ENCODE peak calls at places on chromosome 18, in four cellular contexts. P is AG10803; O is amniotic epithelial cell; K is activated naive CD4-positive, alpha-beta T cell treated with anti-CD3 and anti-CD28 coated beads, Interleukin-2, amount 10 ng/mL, durations not matched to agents 7 days and 5 days. R is an unnamed sample.

GRCh38 chr18:48814490-48815181 is 136.1 kb downstream of the SMAD7 start:
- DNase-seq in P (no peak), O (no peak), K (no peak), R (no peak)

GRCh38 chr18:65968605-65969004 is 217.8 kb downstream of the CDH7 start:
- DNase-seq in P (no peak), O (no peak), K (no peak), R (no peak)

GRCh38 chr18:28176674-28176932 is 327 bp downstream of the CDH2 start:
- DNase-seq in P (no peak), O (no peak), K (no peak), R (no peak)

GRCh38 chr18:48342125-48342524 is 67.1 kb downstream of the ZBTB7C start:
- DNase-seq in P (no peak), O (no peak), K (no peak), R (no peak)

GRCh38 chr18:45726603-45727002 is 2.6 kb downstream of the SLC14A1 start:
- DNase-seq in P (no peak), O (no peak), K (no peak), R (peak)

GRCh38 chr18:9779630-9780029 is 71.5 kb downstream of the RAB31 start:
- DNase-seq in P (peak), O (peak), K (no peak), R (no peak)

GRCh38 chr18:79317718-79318117 is 78.0 kb upstream of the NFATC1 start:
- DNase-seq in P (peak), O (no peak), K (no peak), R (no peak)

GRCh38 chr18:7720395-7720794 is 153.3 kb downstream of the PTPRM start:
- DNase-seq in P (no peak), O (no peak), K (no peak), R (no peak)

GRCh38 chr18:58761241-58761969 is 90.1 kb downstream of the MALT1 start:
- DNase-seq in P (no peak), O (no peak), K (no peak), R (no peak)

GRCh38 chr18:73244411-73244810 is 376.6 kb upstream of the NETO1 start:
- DNase-seq in P (peak), O (no peak), K (no peak), R (no peak)

GRCh38 chr18:44917184-44917864 is 236.6 kb downstream of the SETBP1 start:
- DNase-seq in P (no peak), O (no peak), K (no peak), R (peak)

R was measured in brain pericyte.